ENCODE peak calls at places on chromosomes 1 and 21, in six cellular contexts. One of them, this sample, is unnamed.

GRCh38 chr1:39196244-39197215 is 8.0 kb upstream of the MACF1 start:
- DNase-seq in trophoblast cell: no peak
- DNase-seq in IMR-90: peak; percentile 50
- DNase-seq in H1: no peak
- DNase-seq in mesenchymal stem cell: no peak
- DNase-seq in H9: no peak
- DNase-seq in this sample: no peak

GRCh38 chr21:36004441-36004840 is 55.9 kb downstream of the SETD4 start:
- DNase-seq in trophoblast cell: no peak
- DNase-seq in IMR-90: peak; percentile 16
- DNase-seq in H1: no peak
- DNase-seq in mesenchymal stem cell: no peak
- DNase-seq in H9: no peak
- DNase-seq in this sample: no peak

GRCh38 chr1:244163861-244164562 is 112.9 kb downstream of the ZBTB18 start:
- DNase-seq in trophoblast cell: peak; percentile 95
- DNase-seq in IMR-90: peak; percentile 98
- DNase-seq in H1: peak; percentile 23
- DNase-seq in mesenchymal stem cell: peak; percentile 95
- DNase-seq in H9: peak; percentile 55
- DNase-seq in this sample: no peak

GRCh38 chr1:26284597-26285351 is 4.9 kb downstream of the SH3BGRL3 start:
- DNase-seq in trophoblast cell: peak; percentile 86
- DNase-seq in IMR-90: peak; percentile 97
- DNase-seq in H1: no peak
- DNase-seq in mesenchymal stem cell: peak; percentile 96
- DNase-seq in H9: peak; percentile 78
- DNase-seq in this sample: no peak

GRCh38 chr1:244778356-244778755 is 57.1 kb upstream of the COX20 start:
- DNase-seq in trophoblast cell: peak; percentile 23
- DNase-seq in IMR-90: peak; percentile 91
- DNase-seq in H1: no peak
- DNase-seq in mesenchymal stem cell: peak; percentile 72
- DNase-seq in H9: no peak
- DNase-seq in this sample: no peak

GRCh38 chr1:68230901-68231626 is 1.3 kb downstream of the WLS start:
- DNase-seq in trophoblast cell: no peak
- DNase-seq in IMR-90: no peak
- DNase-seq in H1: no peak
- DNase-seq in mesenchymal stem cell: peak; percentile 45
- DNase-seq in H9: no peak
- DNase-seq in this sample: no peak

GRCh38 chr1:23384312-23385058 is 14.8 kb upstream of the ZNF436 start:
- DNase-seq in trophoblast cell: peak; percentile 90
- DNase-seq in IMR-90: peak; percentile 88
- DNase-seq in H1: no peak
- DNase-seq in mesenchymal stem cell: peak; percentile 90
- DNase-seq in H9: no peak
- DNase-seq in this sample: no peak

GRCh38 chr1:46488343-46489168 is 1.1 kb upstream of the DMBX1 start:
- DNase-seq in trophoblast cell: no peak
- DNase-seq in IMR-90: peak; percentile 30
- DNase-seq in H1: no peak
- DNase-seq in mesenchymal stem cell: peak; percentile 33
- DNase-seq in H9: peak; percentile 51
- DNase-seq in this sample: no peak

GRCh38 chr21:26138615-26139257 is 31.8 kb downstream of the APP start:
- DNase-seq in trophoblast cell: no peak
- DNase-seq in IMR-90: no peak
- DNase-seq in H1: no peak
- DNase-seq in mesenchymal stem cell: peak; percentile 38
- DNase-seq in H9: no peak
- DNase-seq in this sample: no peak

GRCh38 chr1:34656706-34657105 is 98.1 kb upstream of the GJB5 start:
- DNase-seq in trophoblast cell: no peak
- DNase-seq in IMR-90: no peak
- DNase-seq in H1: no peak
- DNase-seq in mesenchymal stem cell: no peak
- DNase-seq in H9: no peak
- DNase-seq in this sample: no peak

GRCh38 chr1:236540813-236541465 is 17.2 kb downstream of the LGALS8 start:
- DNase-seq in trophoblast cell: no peak
- DNase-seq in IMR-90: no peak
- DNase-seq in H1: no peak
- DNase-seq in mesenchymal stem cell: no peak
- DNase-seq in H9: no peak
- DNase-seq in this sample: no peak

GRCh38 chr1:173925306-173926242 is 8.4 kb upstream of the SERPINC1 start:
- DNase-seq in trophoblast cell: no peak
- DNase-seq in IMR-90: no peak
- DNase-seq in H1: no peak
- DNase-seq in mesenchymal stem cell: no peak
- DNase-seq in H9: no peak
- DNase-seq in this sample: no peak

DNA sequence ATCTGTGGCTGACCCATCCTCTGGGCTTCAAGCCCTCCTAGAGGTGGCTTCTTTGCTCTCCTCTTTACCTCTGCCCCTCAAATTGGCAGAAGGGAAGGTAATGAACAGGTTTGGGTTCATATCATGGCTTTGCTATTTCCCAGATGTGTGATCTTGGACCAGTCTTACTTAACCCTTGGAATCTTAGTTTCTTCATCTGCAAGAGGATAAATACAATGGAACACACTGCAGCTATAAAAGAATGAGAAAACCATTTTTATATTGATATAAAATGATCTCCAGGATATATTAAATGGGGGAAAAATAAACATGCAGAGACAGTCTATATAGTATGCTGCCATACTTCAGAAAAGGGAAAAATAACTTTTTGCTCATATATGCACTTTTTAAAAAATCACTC is 5.6 kb downstream of the GLMP start:
- DNase-seq in trophoblast cell: no peak
- DNase-seq in IMR-90: no peak
- DNase-seq in H1: no peak
- DNase-seq in mesenchymal stem cell: no peak
- DNase-seq in H9: no peak
- DNase-seq in this sample: no peak
- H4K91ac ChIP-seq in trophoblast cell: no peak overlapping the region
- H4K91ac ChIP-seq in IMR-90: no peak overlapping the region
- H4K91ac ChIP-seq in H1: no peak overlapping the region
- H4K91ac ChIP-seq in mesenchymal stem cell: no peak overlapping the region
- H4K91ac ChIP-seq in H9: no peak overlapping the region
- H4K91ac ChIP-seq in this sample: no peak overlapping the region

GRCh38 chr21:46194374-46195334 is 10.4 kb upstream of the SPATC1L start:
- DNase-seq in trophoblast cell: no peak
- DNase-seq in IMR-90: no peak
- DNase-seq in H1: no peak
- DNase-seq in mesenchymal stem cell: no peak
- DNase-seq in H9: peak; percentile 26
- DNase-seq in this sample: no peak
- H4K91ac ChIP-seq in trophoblast cell: no peak overlapping the region
- H4K91ac ChIP-seq in IMR-90: no peak overlapping the region
- H4K91ac ChIP-seq in H1: no peak overlapping the region
- H4K91ac ChIP-seq in mesenchymal stem cell: no peak overlapping the region
- H4K91ac ChIP-seq in H9: no peak overlapping the region
- H4K91ac ChIP-seq in this sample: no peak overlapping the region

DNA sequence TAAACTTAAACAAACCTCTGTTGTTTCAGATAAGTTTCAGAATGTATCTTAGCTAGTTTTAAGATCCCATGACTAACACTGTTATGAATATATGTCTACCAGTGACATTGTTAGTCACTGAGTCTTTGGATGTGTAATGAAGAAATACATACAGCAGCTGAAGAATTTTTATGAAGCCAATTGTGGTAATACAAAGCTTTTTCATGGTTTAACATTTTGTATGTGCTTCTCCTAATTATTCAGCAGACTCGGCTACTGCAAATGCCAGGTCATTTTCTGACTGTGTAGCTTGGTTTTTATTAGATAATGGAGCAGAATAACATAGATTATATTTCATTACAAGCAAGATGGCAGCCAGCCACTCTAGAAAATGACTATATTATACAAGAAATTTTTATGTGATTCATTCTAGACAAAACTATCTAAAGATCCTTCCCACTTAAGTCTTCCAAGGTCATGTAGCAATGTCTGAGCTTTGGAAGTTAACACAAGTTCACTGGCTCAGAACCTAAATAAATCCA is 147.8 kb downstream of the TNFSF18 start:
- DNase-seq in trophoblast cell: peak; percentile 26
- DNase-seq in IMR-90: peak; percentile 92
- DNase-seq in H1: no peak
- DNase-seq in mesenchymal stem cell: peak; percentile 73
- DNase-seq in H9: no peak
- DNase-seq in this sample: no peak
- H4K91ac ChIP-seq in trophoblast cell: no peak overlapping the region
- H4K91ac ChIP-seq in IMR-90: peak overlapping the region; percentile 54
- H4K91ac ChIP-seq in H1: no peak overlapping the region
- H4K91ac ChIP-seq in mesenchymal stem cell: no peak overlapping the region
- H4K91ac ChIP-seq in H9: no peak overlapping the region
- H4K91ac ChIP-seq in this sample: no peak overlapping the region

GRCh38 chr21:42614391-42614790 is 39.0 kb upstream of the PDE9A start:
- DNase-seq in trophoblast cell: no peak
- DNase-seq in IMR-90: no peak
- DNase-seq in H1: no peak
- DNase-seq in mesenchymal stem cell: no peak
- DNase-seq in H9: no peak
- DNase-seq in this sample: no peak

GRCh38 chr21:42609806-42610205 is 43.6 kb upstream of the PDE9A start:
- DNase-seq in trophoblast cell: no peak
- DNase-seq in IMR-90: no peak
- DNase-seq in H1: no peak
- DNase-seq in mesenchymal stem cell: no peak
- DNase-seq in H9: no peak
- DNase-seq in this sample: no peak

GRCh38 chr21:42612390-42612789 is 41.0 kb upstream of the PDE9A start:
- DNase-seq in trophoblast cell: no peak
- DNase-seq in IMR-90: no peak
- DNase-seq in H1: no peak
- DNase-seq in mesenchymal stem cell: no peak
- DNase-seq in H9: no peak
- DNase-seq in this sample: no peak

GRCh38 chr21:42613756-42614155 is 39.7 kb upstream of the PDE9A start:
- DNase-seq in trophoblast cell: no peak
- DNase-seq in IMR-90: no peak
- DNase-seq in H1: no peak
- DNase-seq in mesenchymal stem cell: no peak
- DNase-seq in H9: no peak
- DNase-seq in this sample: no peak

GRCh38 chr21:42611852-42612251 is 41.6 kb upstream of the PDE9A start:
- DNase-seq in trophoblast cell: no peak
- DNase-seq in IMR-90: no peak
- DNase-seq in H1: no peak
- DNase-seq in mesenchymal stem cell: no peak
- DNase-seq in H9: no peak
- DNase-seq in this sample: no peak
- H4K91ac ChIP-seq in trophoblast cell: no peak overlapping the region
- H4K91ac ChIP-seq in IMR-90: no peak overlapping the region
- H4K91ac ChIP-seq in H1: no peak overlapping the region
- H4K91ac ChIP-seq in mesenchymal stem cell: no peak overlapping the region
- H4K91ac ChIP-seq in H9: no peak overlapping the region
- H4K91ac ChIP-seq in this sample: no peak overlapping the region

DNA sequence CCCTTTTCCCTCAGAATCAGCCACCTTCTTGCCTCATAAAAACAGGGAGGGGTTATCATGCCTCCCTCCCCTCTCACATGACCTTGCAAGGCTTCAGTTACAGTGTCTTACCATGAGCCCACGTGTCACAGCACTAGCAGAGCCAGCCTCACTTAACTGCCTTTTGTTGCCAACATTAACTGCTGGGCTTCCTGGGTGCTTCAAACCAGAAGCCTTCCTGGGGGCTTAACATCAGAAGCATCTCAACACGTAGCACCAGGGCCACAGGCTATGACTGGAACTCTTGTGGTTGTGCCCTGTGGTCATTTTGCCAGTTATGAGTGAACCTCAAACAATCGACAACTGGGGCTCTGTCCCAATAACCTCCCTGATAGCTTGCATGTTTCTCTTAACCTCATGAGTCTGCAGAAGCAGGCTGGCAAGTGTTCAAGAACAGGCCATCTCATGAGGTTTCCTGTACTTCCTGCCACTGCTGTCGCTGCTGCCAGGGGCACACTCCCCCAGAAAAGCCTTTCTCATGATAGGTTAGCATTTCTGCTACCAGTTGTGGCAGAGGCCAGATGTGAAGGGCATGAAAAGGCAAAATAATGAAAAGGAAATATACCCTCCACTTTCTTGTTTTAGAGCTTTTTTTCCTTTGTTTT is 132.2 kb downstream of the GLUL start:
- DNase-seq in trophoblast cell: peak; percentile 15
- DNase-seq in IMR-90: no peak
- DNase-seq in H1: no peak
- DNase-seq in mesenchymal stem cell: peak; percentile 10
- DNase-seq in H9: no peak
- DNase-seq in this sample: no peak
- H4K91ac ChIP-seq in trophoblast cell: no peak overlapping the region
- H4K91ac ChIP-seq in IMR-90: no peak overlapping the region
- H4K91ac ChIP-seq in H1: no peak overlapping the region
- H4K91ac ChIP-seq in mesenchymal stem cell: no peak overlapping the region
- H4K91ac ChIP-seq in H9: no peak overlapping the region
- H4K91ac ChIP-seq in this sample: no peak overlapping the region